ENCODE peak calls at places on chromosomes 7 and 10, in six cellular contexts. Y, Q, J, U, L and Z are unnamed samples.
A peak's percentile ranks its signal among the peaks of the same experiment; 100 is the strongest.

GRCh38 chr7:104980969-104981670 is 32.9 kb upstream of the KMT2E start:
- DNase-seq in Y (peak; percentile 85), Q (peak; percentile 69), J (peak; percentile 73), U (no peak), L (no peak), Z (peak; percentile 81)

GRCh38 chr7:135170223-135170997 is at the start of gene CYREN:
- DNase-seq in Y (peak; percentile 99), Q (peak; percentile 95), J (peak; percentile 89), U (peak; percentile 89), L (peak; percentile 91), Z (peak; percentile 95)

GRCh38 chr10:131689016-131689415 is 211.8 kb upstream of the PPP2R2D start:
- DNase-seq in Y (no peak), Q (no peak), J (no peak), U (no peak), L (no peak), Z (no peak)

GRCh38 chr7:49839863-49840262 is 66.4 kb downstream of the VWC2 start:
- DNase-seq in Y (no peak), Q (no peak), J (no peak), U (no peak), L (no peak), Z (no peak)

GRCh38 chr10:44180321-44181154 is 204.4 kb downstream of the CXCL12 start:
- DNase-seq in Y (peak; percentile 44), Q (peak; percentile 91), J (peak; percentile 97), U (no peak), L (no peak), Z (peak; percentile 85)

GRCh38 chr7:88759216-88759955 is at the start of gene ZNF804B:
- DNase-seq in Y (no peak), Q (no peak), J (no peak), U (peak; percentile 29), L (peak; percentile 81), Z (no peak)

GRCh38 chr10:50310560-50311174 is 59.4 kb upstream of the ASAH2 start:
- DNase-seq in Y (no peak), Q (no peak), J (peak; percentile 34), U (no peak), L (peak; percentile 55), Z (no peak)

GRCh38 chr7:87058739-87059524 is 522 bp downstream of the ELAPOR2 start:
- DNase-seq in Y (no peak), Q (no peak), J (no peak), U (peak; percentile 17), L (no peak), Z (peak; percentile 6)

GRCh38 chr7:154375956-154376355 is 323.8 kb downstream of the DPP6 start:
- DNase-seq in Y (no peak), Q (no peak), J (no peak), U (no peak), L (no peak), Z (no peak)

GRCh38 chr10:95909591-95909990 is 1.8 kb downstream of the CC2D2B start:
- DNase-seq in Y (no peak), Q (no peak), J (no peak), U (no peak), L (no peak), Z (no peak)

GRCh38 chr7:159030490-159031134 is 114.1 kb downstream of the VIPR2 start:
- DNase-seq in Y (no peak), Q (no peak), J (peak; percentile 15), U (no peak), L (peak; percentile 88), Z (no peak)

GRCh38 chr7:137969828-137970227 is 32.1 kb downstream of the CREB3L2 start:
- DNase-seq in Y (no peak), Q (no peak), J (no peak), U (no peak), L (no peak), Z (no peak)